ENCODE peak calls at places on chromosomes 2 and 18, in seven cellular contexts. U is PC-9, B is neural crest cell, W is AG09309, I is nephron progenitor cell, J is ovary, A is osteocyte. Y is an unnamed sample.

GRCh38 chr2:227826563-227826962 is 12.9 kb downstream of the CCL20 start:
- DNase-seq in I (no peak), B (no peak), A (no peak), W (no peak), J (no peak), U (no peak), Y (no peak)

GRCh38 chr2:28193552-28194383 is 198.9 kb upstream of the FOSL2 start:
- DNase-seq in A (no peak), I (no peak), J (no peak), U (peak), B (no peak), W (no peak), Y (no peak)

GRCh38 chr2:32758232-32758631 is 130.4 kb downstream of the TTC27 start:
- DNase-seq in B (no peak), A (no peak), U (no peak), I (no peak), W (no peak), J (no peak), Y (no peak)

GRCh38 chr2:230308402-230309000 is 18.5 kb upstream of the SP140L start:
- DNase-seq in U (no peak), W (no peak), A (no peak), J (no peak), I (no peak), B (no peak), Y (no peak)

GRCh38 chr2:43258547-43259156 is 32.2 kb upstream of the ZFP36L2 start:
- DNase-seq in I (no peak), U (no peak), B (no peak), W (no peak), J (no peak), A (no peak), Y (no peak)

GRCh38 chr2:47119001-47119400 is 36.1 kb downstream of the STPG4 start:
- DNase-seq in B (no peak), W (peak), U (no peak), I (no peak), J (no peak), A (no peak), Y (no peak)

GRCh38 chr2:233442028-233442310 is 87.7 kb downstream of the DGKD start:
- DNase-seq in W (no peak), U (no peak), A (no peak), B (no peak), I (no peak), J (peak), Y (no peak)

GRCh38 chr18:48953096-48953706 is 2.4 kb upstream of the SMAD7 start:
- DNase-seq in A (no peak), W (no peak), J (no peak), I (no peak), B (no peak), U (no peak), Y (no peak)

GRCh38 chr2:98269830-98270229 is 76.4 kb upstream of the CNGA3 start:
- DNase-seq in W (no peak), U (no peak), J (no peak), A (no peak), B (no peak), I (no peak), Y (no peak)

GRCh38 chr2:239471011-239471792 is 70.4 kb upstream of the HDAC4 start:
- DNase-seq in U (no peak), I (no peak), B (no peak), J (peak), A (peak), W (no peak), Y (no peak)

GRCh38 chr2:20052872-20053281 is 1.4 kb upstream of the LAPTM4A start:
- DNase-seq in B (no peak), I (peak), J (peak), U (peak), A (no peak), W (no peak), Y (peak)

DNA sequence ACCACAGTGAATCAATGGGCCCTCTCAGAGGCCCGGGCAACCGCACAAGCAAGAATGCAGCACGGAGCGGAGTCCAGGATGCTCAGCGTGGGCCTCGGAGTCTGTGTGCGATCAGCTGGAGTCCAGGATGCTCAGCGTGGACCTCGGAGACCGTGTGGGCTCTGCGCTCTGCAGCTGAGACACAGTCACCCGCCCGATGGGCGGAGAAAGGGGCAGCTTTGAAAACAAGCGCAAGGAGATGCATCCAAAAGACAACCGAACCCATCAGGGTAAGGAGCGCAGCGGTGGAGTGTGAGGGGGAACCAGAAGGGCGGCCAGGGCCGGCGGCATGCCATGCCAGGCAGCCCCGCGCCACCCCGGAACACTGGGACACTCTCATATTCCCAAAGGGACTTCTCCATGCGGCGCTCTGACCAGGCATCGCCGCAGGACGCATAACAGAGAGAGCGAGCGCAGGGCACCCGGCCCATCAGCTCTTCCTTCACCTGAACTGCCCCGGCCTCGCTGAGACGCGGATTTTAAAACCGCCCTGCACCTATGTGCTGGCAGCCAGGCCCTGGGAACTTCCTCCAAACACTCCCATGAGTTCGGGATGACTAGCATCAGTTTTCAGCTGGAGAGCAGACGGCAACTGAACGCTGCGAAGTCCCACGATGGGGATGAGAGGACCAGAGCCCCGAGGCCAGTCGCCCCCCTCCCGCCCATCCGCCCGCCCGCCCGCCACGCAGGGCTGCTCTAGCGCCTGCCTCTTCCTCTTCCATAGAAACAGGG is 44.7 kb downstream of the MC5R start:
- DNase-seq in J (no peak), U (no peak), W (no peak), I (peak), B (no peak), A (no peak), Y (no peak)
- TF ChIP-seq CTCF in J (no peak), U (no peak), W (no peak), I (no peak), B (no peak), A (no peak), Y (no peak)

GRCh38 chr2:63364866-63365265 is 223.4 kb downstream of the WDPCP start:
- DNase-seq in I (no peak), B (no peak), J (no peak), A (no peak), U (no peak), W (no peak), Y (no peak)
- TF ChIP-seq CTCF in I (no peak), B (no peak), J (no peak), A (no peak), U (no peak), W (no peak), Y (no peak)

DNA sequence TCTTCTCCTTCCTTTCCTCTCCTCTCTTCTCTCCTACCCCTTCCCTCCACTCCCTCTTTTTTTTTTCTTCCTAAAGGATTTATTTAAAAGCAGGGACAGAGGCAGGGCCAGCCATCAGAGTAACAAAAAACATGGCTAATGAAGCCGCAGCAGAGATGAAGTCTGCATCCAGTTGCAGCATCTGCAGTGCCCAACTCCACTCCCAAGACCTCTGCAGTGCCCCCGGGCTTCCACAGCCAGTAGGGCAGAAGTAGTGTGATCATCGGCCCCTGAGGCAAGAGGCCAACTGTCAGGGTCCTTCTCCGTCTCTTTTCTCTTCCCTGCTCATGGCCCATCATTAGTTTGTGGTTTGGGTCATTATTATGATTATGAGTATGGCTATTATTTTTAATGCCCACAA is 4.2 kb upstream of the EGR4 start:
- DNase-seq in J (no peak), I (no peak), U (no peak), B (no peak), W (no peak), A (no peak), Y (no peak)
- TF ChIP-seq CTCF in J (no peak), I (no peak), U (no peak), B (no peak), W (no peak), A (no peak), Y (no peak)

DNA sequence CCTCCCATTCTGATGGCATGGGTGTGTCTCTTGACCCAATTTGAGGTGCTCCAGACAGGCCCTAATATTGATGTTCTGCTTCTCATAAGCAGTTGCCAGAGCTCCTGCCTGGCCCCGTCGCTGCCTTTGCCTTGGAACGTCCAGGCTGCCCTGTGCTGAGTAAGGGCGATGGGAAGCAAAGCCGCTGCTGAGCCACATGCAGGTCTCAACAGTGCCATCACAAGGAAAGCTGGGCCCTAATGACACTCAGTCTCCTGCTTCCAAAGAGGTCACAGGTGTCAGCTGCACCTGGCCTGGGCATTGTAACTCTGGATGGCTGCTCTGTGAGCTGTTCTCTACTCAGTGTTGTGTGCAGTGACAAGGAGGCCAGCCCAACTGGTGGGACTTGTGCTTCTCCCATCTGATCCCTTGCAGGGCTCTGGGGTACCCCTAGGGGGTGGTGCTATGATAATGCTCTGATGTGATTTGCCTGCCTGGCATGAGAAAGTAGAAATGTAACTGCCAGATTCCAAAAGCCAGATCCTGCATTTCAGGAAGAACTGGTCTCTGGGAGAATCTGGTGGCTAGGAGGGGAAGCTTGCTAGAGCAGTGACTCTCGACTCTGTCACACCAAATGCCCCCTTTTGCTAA is 8.7 kb downstream of the TTC39C start:
- DNase-seq in A (no peak), B (no peak), U (peak), W (no peak), J (no peak), I (peak), Y (no peak)
- TF ChIP-seq CTCF in A (no peak), B (peak), U (peak), W (no peak), J (no peak), I (peak), Y (no peak)

DNA sequence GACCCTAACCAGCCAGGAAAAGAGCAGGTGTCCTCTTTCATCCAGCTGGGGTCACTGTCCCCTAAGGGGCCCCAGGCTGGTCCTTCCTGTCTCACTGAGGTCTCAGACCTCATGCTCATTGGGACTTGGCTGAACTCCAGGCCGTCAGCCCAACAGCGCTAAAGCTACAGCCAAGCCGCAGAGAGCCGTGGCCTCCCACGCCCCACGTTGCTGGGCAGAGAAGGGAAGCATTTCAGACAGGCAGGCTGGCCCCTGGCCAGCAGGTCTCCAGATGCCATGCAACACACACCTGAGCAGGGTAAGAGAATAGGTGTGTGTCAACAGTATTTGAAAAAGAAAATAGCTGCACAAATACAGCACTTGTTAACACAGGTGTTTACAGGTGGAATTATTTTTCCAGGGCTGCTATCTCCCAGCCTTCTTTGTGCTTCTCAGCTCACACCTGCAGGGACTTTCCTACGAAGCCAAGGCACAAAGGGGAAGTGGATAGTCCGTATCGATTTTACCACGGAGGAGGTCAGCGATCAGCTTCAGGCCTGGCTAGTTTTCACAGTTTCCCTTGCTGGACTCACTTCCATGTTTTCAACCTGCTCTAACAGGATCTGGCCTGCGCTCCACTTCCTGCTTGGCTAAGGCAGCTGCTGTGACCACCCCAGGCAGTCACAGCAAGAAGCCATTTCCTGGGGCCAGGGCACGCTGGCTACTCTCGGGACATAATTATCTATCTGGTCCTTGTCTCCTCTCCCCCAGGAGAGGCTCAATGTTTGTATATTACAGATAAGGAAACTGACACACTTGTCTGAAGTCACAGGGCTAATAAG is 156.1 kb upstream of the ID2 start:
- DNase-seq in B (no peak), J (no peak), U (no peak), A (no peak), W (no peak), I (peak), Y (no peak)
- TF ChIP-seq CTCF in B (no peak), J (no peak), U (no peak), A (no peak), W (no peak), I (no peak), Y (no peak)

GRCh38 chr18:59639821-59640220 is 57.4 kb downstream of the CCBE1 start:
- DNase-seq in J (no peak), B (no peak), I (no peak), W (no peak), A (no peak), U (no peak), Y (no peak)
- TF ChIP-seq CTCF in J (no peak), B (no peak), I (no peak), W (no peak), A (no peak), U (no peak), Y (no peak)

GRCh38 chr2:67214585-67215184 is 182.4 kb upstream of the ETAA1 start:
- DNase-seq in B (no peak), W (no peak), I (no peak), A (no peak), U (no peak), J (no peak), Y (no peak)

GRCh38 chr2:67213677-67214402 is 183.3 kb upstream of the ETAA1 start:
- DNase-seq in B (no peak), J (no peak), I (no peak), A (no peak), U (no peak), W (no peak), Y (no peak)

GRCh38 chr2:67216103-67216502 is 181.0 kb upstream of the ETAA1 start:
- DNase-seq in B (no peak), A (no peak), J (no peak), U (no peak), I (no peak), W (no peak), Y (no peak)

GRCh38 chr2:67215636-67216035 is 181.5 kb upstream of the ETAA1 start:
- DNase-seq in B (no peak), U (no peak), I (no peak), W (no peak), A (no peak), J (no peak), Y (no peak)

DNA sequence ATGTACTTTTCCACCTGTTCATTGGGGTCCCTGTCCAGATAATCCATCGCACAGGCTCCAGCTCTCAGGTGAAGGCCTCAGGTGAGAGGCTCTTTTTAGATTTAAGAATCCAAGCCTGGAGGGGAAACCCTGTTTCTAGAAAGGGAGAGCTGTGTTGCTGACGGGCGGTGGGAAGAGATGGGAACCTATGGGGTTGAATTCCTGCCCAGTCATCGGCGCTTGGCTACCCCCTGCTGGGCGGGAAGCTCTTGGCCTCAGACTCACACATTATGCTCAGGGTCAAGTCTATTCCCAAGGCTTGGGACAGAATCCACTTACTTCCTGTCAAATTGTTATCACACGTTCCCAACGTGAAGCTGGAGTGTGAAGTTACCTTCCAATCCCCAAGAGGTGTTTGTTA is 181.9 kb upstream of the ETAA1 start:
- DNase-seq in U (no peak), W (peak), J (peak), B (peak), I (peak), A (no peak), Y (no peak)
- TF ChIP-seq CTCF in U (peak), W (peak), J (no peak), B (peak), I (peak), A (peak), Y (no peak)

GRCh38 chr2:120223034-120223912 is at the start of gene TMEM185B:
- DNase-seq in U (peak), A (peak), J (peak), I (peak), B (peak), W (no peak), Y (peak)
- TF ChIP-seq CTCF in U (peak), A (peak), J (no peak), I (peak), B (peak), W (peak), Y (peak)